ENCODE peak calls at places on chromosomes 1 and 21, in six cellular contexts. One of them, this sample, is unnamed.

GRCh38 chr1:161161652-161162051 is 2.4 kb downstream of the USP21 start:
- DNase-seq in substantia nigra: no peak
- DNase-seq in breast epithelium: no peak
- DNase-seq in hepatocyte: no peak
- DNase-seq in naive thymus-derived CD4-positive, alpha-beta T cell: no peak
- DNase-seq in CD8-positive, alpha-beta memory T cell: no peak
- DNase-seq in this sample: no peak

GRCh38 chr1:93814059-93814794 is 64.8 kb downstream of the DNTTIP2 start:
- DNase-seq in substantia nigra: peak
- DNase-seq in breast epithelium: no peak
- DNase-seq in hepatocyte: peak
- DNase-seq in naive thymus-derived CD4-positive, alpha-beta T cell: peak
- DNase-seq in CD8-positive, alpha-beta memory T cell: peak
- DNase-seq in this sample: no peak

GRCh38 chr1:5005171-5005570 is 350.8 kb downstream of the AJAP1 start:
- DNase-seq in substantia nigra: no peak
- DNase-seq in breast epithelium: no peak
- DNase-seq in hepatocyte: no peak
- DNase-seq in naive thymus-derived CD4-positive, alpha-beta T cell: no peak
- DNase-seq in CD8-positive, alpha-beta memory T cell: no peak
- DNase-seq in this sample: no peak

GRCh38 chr1:186682721-186683120 is 2.5 kb upstream of the PTGS2 start:
- DNase-seq in substantia nigra: no peak
- DNase-seq in breast epithelium: no peak
- DNase-seq in hepatocyte: peak
- DNase-seq in naive thymus-derived CD4-positive, alpha-beta T cell: no peak
- DNase-seq in CD8-positive, alpha-beta memory T cell: no peak
- DNase-seq in this sample: no peak

GRCh38 chr1:115822117-115822516 is 18.8 kb downstream of the NHLH2 start:
- DNase-seq in substantia nigra: no peak
- DNase-seq in breast epithelium: no peak
- DNase-seq in hepatocyte: no peak
- DNase-seq in naive thymus-derived CD4-positive, alpha-beta T cell: no peak
- DNase-seq in CD8-positive, alpha-beta memory T cell: no peak
- DNase-seq in this sample: no peak

GRCh38 chr1:185645201-185645640 is 89.0 kb upstream of the HMCN1 start:
- DNase-seq in substantia nigra: no peak
- DNase-seq in breast epithelium: no peak
- DNase-seq in hepatocyte: no peak
- DNase-seq in naive thymus-derived CD4-positive, alpha-beta T cell: no peak
- DNase-seq in CD8-positive, alpha-beta memory T cell: no peak
- DNase-seq in this sample: peak

GRCh38 chr1:41850029-41850428 is 68.7 kb downstream of the HIVEP3 start:
- DNase-seq in substantia nigra: no peak
- DNase-seq in breast epithelium: no peak
- DNase-seq in hepatocyte: no peak
- DNase-seq in naive thymus-derived CD4-positive, alpha-beta T cell: no peak
- DNase-seq in CD8-positive, alpha-beta memory T cell: peak
- DNase-seq in this sample: no peak

GRCh38 chr1:45566722-45567121 is 16.1 kb downstream of the AKR1A1 start:
- DNase-seq in substantia nigra: no peak
- DNase-seq in breast epithelium: peak
- DNase-seq in hepatocyte: peak
- DNase-seq in naive thymus-derived CD4-positive, alpha-beta T cell: no peak
- DNase-seq in CD8-positive, alpha-beta memory T cell: no peak
- DNase-seq in this sample: no peak

GRCh38 chr1:91744973-91745648 is 140.8 kb downstream of the TGFBR3 start:
- DNase-seq in substantia nigra: no peak
- DNase-seq in breast epithelium: no peak
- DNase-seq in hepatocyte: peak
- DNase-seq in naive thymus-derived CD4-positive, alpha-beta T cell: no peak
- DNase-seq in CD8-positive, alpha-beta memory T cell: no peak
- DNase-seq in this sample: no peak

GRCh38 chr1:229991724-229992333 is 75.2 kb upstream of the GALNT2 start:
- DNase-seq in substantia nigra: no peak
- DNase-seq in breast epithelium: no peak
- DNase-seq in hepatocyte: no peak
- DNase-seq in naive thymus-derived CD4-positive, alpha-beta T cell: no peak
- DNase-seq in CD8-positive, alpha-beta memory T cell: no peak
- DNase-seq in this sample: no peak

GRCh38 chr21:27513016-27513415 is 546.1 kb upstream of the ADAMTS5 start:
- DNase-seq in substantia nigra: no peak
- DNase-seq in breast epithelium: no peak
- DNase-seq in hepatocyte: no peak
- DNase-seq in naive thymus-derived CD4-positive, alpha-beta T cell: no peak
- DNase-seq in CD8-positive, alpha-beta memory T cell: no peak
- DNase-seq in this sample: no peak

GRCh38 chr1:206534552-206534951 is 27.2 kb downstream of the RASSF5 start:
- DNase-seq in substantia nigra: no peak
- DNase-seq in breast epithelium: no peak
- DNase-seq in hepatocyte: no peak
- DNase-seq in naive thymus-derived CD4-positive, alpha-beta T cell: no peak
- DNase-seq in CD8-positive, alpha-beta memory T cell: no peak
- DNase-seq in this sample: no peak

GRCh38 chr1:206538086-206538781 is 30.9 kb downstream of the RASSF5 start:
- DNase-seq in substantia nigra: no peak
- DNase-seq in breast epithelium: no peak
- DNase-seq in hepatocyte: no peak
- DNase-seq in naive thymus-derived CD4-positive, alpha-beta T cell: no peak
- DNase-seq in CD8-positive, alpha-beta memory T cell: no peak
- DNase-seq in this sample: no peak

GRCh38 chr1:206535853-206536188 is 28.5 kb downstream of the RASSF5 start:
- DNase-seq in substantia nigra: no peak
- DNase-seq in breast epithelium: no peak
- DNase-seq in hepatocyte: no peak
- DNase-seq in naive thymus-derived CD4-positive, alpha-beta T cell: no peak
- DNase-seq in CD8-positive, alpha-beta memory T cell: no peak
- DNase-seq in this sample: peak

GRCh38 chr1:206538901-206539655 is 31.7 kb downstream of the RASSF5 start:
- DNase-seq in substantia nigra: no peak
- DNase-seq in breast epithelium: no peak
- DNase-seq in hepatocyte: no peak
- DNase-seq in naive thymus-derived CD4-positive, alpha-beta T cell: no peak
- DNase-seq in CD8-positive, alpha-beta memory T cell: no peak
- DNase-seq in this sample: no peak

DNA sequence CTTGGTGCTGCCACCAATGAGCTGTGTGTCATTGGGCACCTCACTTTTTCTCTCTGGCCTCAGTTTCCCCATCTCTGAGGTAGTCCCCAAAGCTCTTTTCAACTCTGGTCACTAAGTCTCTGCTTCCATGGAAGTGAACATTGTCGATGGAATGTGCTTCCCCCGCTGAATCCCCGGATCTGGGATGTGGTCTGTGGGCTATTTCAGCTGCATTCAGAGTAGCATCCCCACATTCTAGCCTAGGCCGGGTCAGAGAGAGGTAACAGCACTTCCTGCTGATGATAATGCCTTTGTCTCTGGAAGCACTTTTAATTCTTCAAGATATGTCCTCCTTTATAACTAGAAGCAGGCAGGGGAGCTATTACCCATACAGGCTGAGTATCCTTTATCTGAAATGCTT is 29.8 kb downstream of the RASSF5 start:
- DNase-seq in substantia nigra: no peak
- DNase-seq in breast epithelium: no peak
- DNase-seq in hepatocyte: no peak
- DNase-seq in naive thymus-derived CD4-positive, alpha-beta T cell: no peak
- DNase-seq in CD8-positive, alpha-beta memory T cell: no peak
- DNase-seq in this sample: no peak
- H3K27ac ChIP-seq in substantia nigra: no peak
- H3K27ac ChIP-seq in breast epithelium: peak
- H3K27ac ChIP-seq in hepatocyte: no peak
- H3K27ac ChIP-seq in naive thymus-derived CD4-positive, alpha-beta T cell: no peak
- H3K27ac ChIP-seq in CD8-positive, alpha-beta memory T cell: no peak
- H3K27ac ChIP-seq in this sample: no peak

DNA sequence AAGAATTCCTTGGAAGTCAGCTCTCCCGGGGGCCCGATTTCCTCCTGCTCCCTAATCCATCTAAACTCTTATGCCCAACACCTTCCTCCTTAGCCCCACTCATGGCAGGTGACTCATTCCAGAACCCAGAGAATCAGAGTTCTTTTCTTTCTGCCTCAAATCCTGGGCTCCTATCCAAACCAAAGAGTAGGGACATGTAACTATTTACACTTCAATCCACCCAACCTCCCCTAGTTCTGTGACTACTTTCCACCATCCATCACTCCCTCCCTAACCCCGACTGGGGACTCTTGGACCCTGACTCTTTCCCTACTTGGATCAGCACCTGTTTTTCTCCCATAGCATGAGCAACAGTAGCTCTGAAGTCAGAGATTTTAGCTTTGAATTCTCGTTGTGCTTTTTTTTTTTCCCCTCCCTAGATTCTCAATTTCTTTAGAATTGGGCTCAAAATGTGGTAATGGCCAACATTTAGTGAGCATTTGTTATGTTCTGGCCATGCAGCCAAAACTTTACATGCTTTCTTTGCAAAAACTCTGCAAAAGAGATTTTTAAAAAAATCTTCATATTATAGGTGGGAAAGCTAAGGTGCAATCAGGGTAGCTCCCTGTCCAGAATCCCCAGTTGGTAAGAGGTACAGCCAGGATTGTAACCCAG is 7.5 kb upstream of the CYP4A11 start:
- DNase-seq in substantia nigra: no peak
- DNase-seq in breast epithelium: no peak
- DNase-seq in hepatocyte: peak
- DNase-seq in naive thymus-derived CD4-positive, alpha-beta T cell: no peak
- DNase-seq in CD8-positive, alpha-beta memory T cell: no peak
- DNase-seq in this sample: no peak
- H3K27ac ChIP-seq in substantia nigra: no peak
- H3K27ac ChIP-seq in breast epithelium: no peak
- H3K27ac ChIP-seq in hepatocyte: peak
- H3K27ac ChIP-seq in naive thymus-derived CD4-positive, alpha-beta T cell: no peak
- H3K27ac ChIP-seq in CD8-positive, alpha-beta memory T cell: no peak
- H3K27ac ChIP-seq in this sample: no peak

DNA sequence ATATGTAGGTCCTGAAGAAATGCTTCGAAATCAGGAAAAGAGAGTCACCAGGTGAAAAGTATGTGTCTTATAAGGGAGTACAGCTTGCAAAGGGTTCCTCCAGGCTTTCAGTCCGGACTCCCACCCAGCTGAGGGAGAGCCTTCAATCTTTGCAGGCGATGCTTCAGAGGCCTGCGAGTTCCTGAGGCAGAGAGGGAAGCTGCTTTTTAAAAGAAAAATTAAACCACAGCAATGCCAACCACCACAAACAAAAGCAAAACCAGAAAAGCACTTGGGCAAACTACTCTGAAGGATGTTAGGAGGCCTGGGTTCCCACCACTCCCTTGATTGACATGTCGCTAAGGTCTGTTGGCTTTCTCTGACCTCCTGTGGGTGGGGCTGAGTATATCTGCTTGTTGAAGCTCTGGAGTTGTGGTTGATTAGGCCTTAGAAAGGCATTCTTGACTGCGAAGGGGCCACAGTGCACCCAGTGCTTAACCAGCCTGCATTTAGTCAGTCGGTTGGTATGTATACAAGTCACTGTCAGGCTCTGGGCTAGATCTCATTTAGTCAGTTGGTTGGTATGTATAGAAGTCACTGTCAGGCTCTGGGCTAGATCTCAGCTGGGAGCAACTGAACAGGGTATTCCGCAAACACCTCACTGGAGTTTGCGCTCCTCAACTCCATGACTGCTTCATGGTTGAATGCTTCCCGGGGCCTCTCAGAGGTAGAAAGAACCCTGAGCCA is 1.2 kb downstream of the NIPAL3 start:
- DNase-seq in substantia nigra: no peak
- DNase-seq in breast epithelium: no peak
- DNase-seq in hepatocyte: peak
- DNase-seq in naive thymus-derived CD4-positive, alpha-beta T cell: peak
- DNase-seq in CD8-positive, alpha-beta memory T cell: peak
- DNase-seq in this sample: peak
- H3K27ac ChIP-seq in substantia nigra: peak
- H3K27ac ChIP-seq in breast epithelium: peak
- H3K27ac ChIP-seq in hepatocyte: peak
- H3K27ac ChIP-seq in naive thymus-derived CD4-positive, alpha-beta T cell: peak
- H3K27ac ChIP-seq in CD8-positive, alpha-beta memory T cell: peak
- H3K27ac ChIP-seq in this sample: peak

DNA sequence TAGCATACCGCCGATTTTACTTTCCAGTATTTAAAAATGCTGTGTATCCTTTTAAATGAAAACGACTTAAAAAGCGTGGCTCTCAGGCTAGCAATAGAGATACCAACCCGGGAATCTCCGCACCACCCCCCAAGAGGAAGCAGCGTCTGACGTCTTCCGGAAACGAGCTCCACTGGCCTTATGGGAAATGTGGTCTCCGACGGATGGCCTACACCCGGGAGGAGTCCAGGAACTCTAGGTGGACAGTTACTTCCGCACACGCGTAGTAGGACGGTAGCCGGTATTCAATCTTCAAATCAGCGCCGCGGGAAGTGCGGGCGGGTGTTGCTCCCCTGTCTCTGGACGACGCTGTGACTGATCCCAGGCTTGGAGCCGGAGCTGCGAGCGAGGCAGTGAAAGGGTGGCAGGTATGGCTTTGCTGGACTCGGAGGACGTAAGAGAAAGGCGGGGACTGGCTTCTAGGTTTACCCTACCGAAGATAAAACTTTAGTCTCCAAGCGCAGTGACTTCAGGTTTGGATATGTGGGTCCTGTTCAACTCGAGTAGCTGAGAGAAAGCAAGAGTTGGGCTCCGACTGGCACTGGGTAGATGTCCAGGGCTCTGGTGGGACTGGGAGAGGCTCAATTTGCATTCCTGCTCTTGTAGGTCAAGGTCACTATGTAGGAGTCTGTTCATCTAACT is at the start of gene ZNF684:
- DNase-seq in substantia nigra: peak
- DNase-seq in breast epithelium: peak
- DNase-seq in hepatocyte: peak
- DNase-seq in naive thymus-derived CD4-positive, alpha-beta T cell: peak
- DNase-seq in CD8-positive, alpha-beta memory T cell: peak
- DNase-seq in this sample: peak
- H3K27ac ChIP-seq in substantia nigra: peak
- H3K27ac ChIP-seq in breast epithelium: peak
- H3K27ac ChIP-seq in hepatocyte: peak
- H3K27ac ChIP-seq in naive thymus-derived CD4-positive, alpha-beta T cell: peak
- H3K27ac ChIP-seq in CD8-positive, alpha-beta memory T cell: peak
- H3K27ac ChIP-seq in this sample: peak

GRCh38 chr1:15972409-15972808 is 3.5 kb downstream of the ZBTB17 start:
- DNase-seq in substantia nigra: no peak
- DNase-seq in breast epithelium: no peak
- DNase-seq in hepatocyte: no peak
- DNase-seq in naive thymus-derived CD4-positive, alpha-beta T cell: no peak
- DNase-seq in CD8-positive, alpha-beta memory T cell: no peak
- DNase-seq in this sample: no peak
- H3K27ac ChIP-seq in substantia nigra: peak
- H3K27ac ChIP-seq in breast epithelium: no peak
- H3K27ac ChIP-seq in hepatocyte: no peak
- H3K27ac ChIP-seq in naive thymus-derived CD4-positive, alpha-beta T cell: no peak
- H3K27ac ChIP-seq in CD8-positive, alpha-beta memory T cell: no peak
- H3K27ac ChIP-seq in this sample: no peak

DNA sequence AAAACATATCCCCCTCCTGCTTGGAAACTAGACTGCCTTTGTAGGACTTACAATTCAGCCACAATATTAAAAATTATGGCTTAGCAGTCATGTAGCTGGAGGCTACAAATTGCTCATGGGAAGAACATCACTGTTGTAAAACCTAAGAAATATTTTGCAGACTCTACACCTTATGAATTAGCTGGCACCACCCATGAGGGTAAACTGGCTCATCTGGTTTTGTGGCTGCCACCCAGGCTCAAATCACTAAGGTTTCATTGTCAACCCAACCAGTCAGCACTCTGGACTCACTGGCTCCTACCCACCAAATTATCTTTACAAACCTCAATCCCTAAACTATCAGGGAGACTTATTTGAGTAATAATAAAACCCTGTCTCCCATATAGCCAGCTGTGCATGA is 100.7 kb upstream of the OLFM3 start:
- DNase-seq in substantia nigra: no peak
- DNase-seq in breast epithelium: no peak
- DNase-seq in hepatocyte: no peak
- DNase-seq in naive thymus-derived CD4-positive, alpha-beta T cell: no peak
- DNase-seq in CD8-positive, alpha-beta memory T cell: no peak
- DNase-seq in this sample: no peak
- H3K27ac ChIP-seq in substantia nigra: no peak
- H3K27ac ChIP-seq in breast epithelium: no peak
- H3K27ac ChIP-seq in hepatocyte: no peak
- H3K27ac ChIP-seq in naive thymus-derived CD4-positive, alpha-beta T cell: no peak
- H3K27ac ChIP-seq in CD8-positive, alpha-beta memory T cell: no peak
- H3K27ac ChIP-seq in this sample: peak

GRCh38 chr1:3070304-3070653 is 1.3 kb downstream of the PRDM16 start:
- DNase-seq in substantia nigra: no peak
- DNase-seq in breast epithelium: no peak
- DNase-seq in hepatocyte: no peak
- DNase-seq in naive thymus-derived CD4-positive, alpha-beta T cell: no peak
- DNase-seq in CD8-positive, alpha-beta memory T cell: no peak
- DNase-seq in this sample: no peak
- H3K27ac ChIP-seq in substantia nigra: no peak
- H3K27ac ChIP-seq in breast epithelium: no peak
- H3K27ac ChIP-seq in hepatocyte: peak
- H3K27ac ChIP-seq in naive thymus-derived CD4-positive, alpha-beta T cell: no peak
- H3K27ac ChIP-seq in CD8-positive, alpha-beta memory T cell: no peak
- H3K27ac ChIP-seq in this sample: no peak